ENCODE peak calls at places on chromosomes 3 and 15, in four cellular contexts. One of them, this sample, is unnamed.

GRCh38 chr3:97658670-97659285 is 105.8 kb upstream of the ARL6 start:
- DNase-seq in cardiac fibroblast: peak
- DNase-seq in hippocampal formation: no peak
- DNase-seq in left colon: no peak
- DNase-seq in this sample: no peak

GRCh38 chr3:50156991-50157493 is 1.9 kb downstream of the SEMA3F start:
- DNase-seq in cardiac fibroblast: no peak
- DNase-seq in hippocampal formation: no peak
- DNase-seq in left colon: peak
- DNase-seq in this sample: no peak

GRCh38 chr15:70039917-70040316 is 57.8 kb downstream of the TLE3 start:
- DNase-seq in cardiac fibroblast: no peak
- DNase-seq in hippocampal formation: no peak
- DNase-seq in left colon: no peak
- DNase-seq in this sample: no peak

GRCh38 chr3:72482589-72483249 is 365.5 kb downstream of the SHQ1 start:
- DNase-seq in cardiac fibroblast: peak
- DNase-seq in hippocampal formation: no peak
- DNase-seq in left colon: peak
- DNase-seq in this sample: no peak

GRCh38 chr3:89613241-89613640 is 505.8 kb downstream of the EPHA3 start:
- DNase-seq in cardiac fibroblast: no peak
- DNase-seq in hippocampal formation: no peak
- DNase-seq in left colon: no peak
- DNase-seq in this sample: no peak

GRCh38 chr3:166764698-166765318 is 615.3 kb downstream of the ZBBX start:
- DNase-seq in cardiac fibroblast: no peak
- DNase-seq in hippocampal formation: no peak
- DNase-seq in left colon: no peak
- DNase-seq in this sample: no peak

GRCh38 chr15:68696532-68697363 is 118.0 kb downstream of the CORO2B start:
- DNase-seq in cardiac fibroblast: no peak
- DNase-seq in hippocampal formation: no peak
- DNase-seq in left colon: no peak
- DNase-seq in this sample: no peak

GRCh38 chr15:101022306-101022705 is 103.1 kb downstream of the LRRK1 start:
- DNase-seq in cardiac fibroblast: no peak
- DNase-seq in hippocampal formation: no peak
- DNase-seq in left colon: no peak
- DNase-seq in this sample: no peak

GRCh38 chr15:96334705-96335428 is 4.4 kb downstream of the NR2F2 start:
- DNase-seq in cardiac fibroblast: peak
- DNase-seq in hippocampal formation: no peak
- DNase-seq in left colon: no peak
- DNase-seq in this sample: no peak

This sample was measured in neural crest cell.